ENCODE peak calls at places on chromosomes 4 and X, in four cellular contexts. H is hypothalamus, V is IMR-90, I is choroid plexus epithelial cell. W is an unnamed sample.

GRCh38 chr4:26958925-26959653 is 98.4 kb downstream of the STIM2 start:
- DNase-seq in H (no peak), I (no peak), V (no peak), W (no peak)

GRCh38 chrX:46722742-46723568 is 36.0 kb downstream of the SLC9A7 start:
- DNase-seq in V (peak; percentile 21), H (no peak), I (no peak), W (no peak)

GRCh38 chr4:151537726-151538125 is 128.8 kb downstream of the FHIP1A start:
- DNase-seq in I (peak; percentile 74), H (no peak), V (no peak), W (no peak)

GRCh38 chr4:156190606-156191005 is 236.9 kb upstream of the CTSO start:
- DNase-seq in V (peak; percentile 89), I (peak; percentile 92), H (no peak), W (no peak)

GRCh38 chr4:140755811-140756291 is 334 bp downstream of the TBC1D9 start:
- DNase-seq in H (no peak), V (peak; percentile 46), I (peak; percentile 55), W (no peak)

GRCh38 chr4:174314770-174315169 is 31.1 kb downstream of the CEP44 start:
- DNase-seq in H (no peak), V (peak; percentile 65), I (peak; percentile 79), W (no peak)

GRCh38 chrX:48919947-48920712 is 1.3 kb upstream of the PIM2 start:
- DNase-seq in H (no peak), I (no peak), V (no peak), W (no peak)

GRCh38 chrX:154505726-154506125 is 10.3 kb downstream of the FAM3A start:
- DNase-seq in I (peak; percentile 65), V (peak; percentile 62), H (no peak), W (no peak)

GRCh38 chr4:148007303-148007702 is 275.4 kb downstream of the ARHGAP10 start:
- DNase-seq in V (peak; percentile 99), I (peak; percentile 99), H (no peak), W (no peak)

GRCh38 chrX:133417364-133417763 is 2.1 kb upstream of the GPC4 start:
- DNase-seq in H (no peak), I (no peak), V (no peak), W (no peak)

GRCh38 chr4:2570551-2571222 is 34.2 kb downstream of the FAM193A start:
- DNase-seq in I (no peak), H (no peak), V (no peak), W (no peak)

GRCh38 chr4:39050590-39050989 is 11.4 kb upstream of the KLHL5 start:
- DNase-seq in H (no peak), V (no peak), I (no peak), W (no peak)

GRCh38 chr4:91113130-91113706 is 986.0 kb downstream of the CCSER1 start:
- DNase-seq in I (peak; percentile 45), V (peak; percentile 6), H (no peak), W (no peak)

GRCh38 chrX:35919536-35920309 is at the start of gene CFAP47:
- DNase-seq in I (peak; percentile 0), H (no peak), V (no peak), W (no peak)

GRCh38 chr4:146255874-146256273 is 41.5 kb downstream of the REELD1 start:
- DNase-seq in H (no peak), I (peak; percentile 86), V (peak; percentile 83), W (no peak)

GRCh38 chr4:121072080-121072835 is at the start of gene NDNF:
- DNase-seq in I (peak; percentile 42), H (no peak), V (peak; percentile 6), W (peak; percentile 16)

GRCh38 chrX:40237745-40238178 is 140.0 kb upstream of the BCOR start:
- DNase-seq in V (no peak), I (no peak), H (no peak), W (no peak)

GRCh38 chrX:28586891-28587635 is at the start of gene IL1RAPL1:
- DNase-seq in I (peak; percentile 84), V (peak; percentile 81), H (no peak), W (peak; percentile 3)

GRCh38 chr4:32631824-32632223 is 1911.7 kb downstream of the PCDH7 start:
- DNase-seq in I (no peak), V (no peak), H (no peak), W (no peak)

GRCh38 chr4:187304131-187304530 is 580.5 kb upstream of the FAT1 start:
- DNase-seq in H (no peak), I (no peak), V (no peak), W (no peak)

GRCh38 chr4:95910749-95911148 is 70.9 kb downstream of the PDHA2 start:
- DNase-seq in I (no peak), V (no peak), H (no peak), W (no peak)

GRCh38 chr4:157459789-157460188 is 239.3 kb downstream of the GRIA2 start:
- DNase-seq in H (no peak), I (no peak), V (no peak), W (no peak)

GRCh38 chr4:67198757-67199156 is 346.5 kb downstream of the CENPC start:
- DNase-seq in I (peak; percentile 50), H (no peak), V (no peak), W (no peak)

GRCh38 chr4:19224820-19225219 is 1026.9 kb upstream of the SLIT2 start:
- DNase-seq in V (peak; percentile 42), I (peak; percentile 56), H (no peak), W (no peak)

GRCh38 chrX:102063445-102064074 is 61.9 kb upstream of the TCEAL2 start:
- DNase-seq in I (no peak), V (no peak), H (no peak), W (no peak)

GRCh38 chr4:63063765-63064164 is 1345.5 kb downstream of the TECRL start:
- DNase-seq in I (peak; percentile 7), H (no peak), V (no peak), W (no peak)

GRCh38 chr4:69323284-69323683 is 43.0 kb downstream of the UGT2B28 start:
- DNase-seq in H (no peak), I (no peak), V (no peak), W (no peak)

GRCh38 chr4:152591361-152591760 is 55.5 kb upstream of the FBXW7 start:
- DNase-seq in H (no peak), V (peak; percentile 11), I (peak; percentile 59), W (no peak)

GRCh38 chrX:11934089-11934488 is 176.1 kb downstream of the MSL3 start:
- DNase-seq in H (no peak), V (no peak), I (no peak), W (no peak)

GRCh38 chr4:21763865-21764264 is 184.7 kb downstream of the KCNIP4 start:
- DNase-seq in V (no peak), H (no peak), I (no peak), W (no peak)

GRCh38 chrX:54980334-54980733 is 13.7 kb downstream of the PFKFB1 start:
- DNase-seq in H (no peak), V (no peak), I (no peak), W (no peak)

W was measured in substantia nigra.